ENCODE peak calls at places on chromosome 4, in five cellular contexts. G, N, Z, J and U are unnamed samples.
A peak's percentile ranks its signal among the peaks of the same experiment; 100 is the strongest.

GRCh38 chr4:86334020-86334750 is 25.7 kb downstream of the MAPK10 start:
- DNase-seq in N (no peak), J (no peak), G (no peak), Z (no peak), U (no peak)

GRCh38 chr4:153541426-153542096 is 75.4 kb downstream of the TMEM131L start:
- DNase-seq in Z (no peak), N (no peak), G (no peak), J (no peak), U (no peak)

GRCh38 chr4:43242611-43243010 is 350.1 kb downstream of the GRXCR1 start:
- DNase-seq in N (no peak), Z (no peak), J (no peak), G (no peak), U (no peak)

GRCh38 chr4:82733636-82734035 is 65.0 kb downstream of the SCD5 start:
- DNase-seq in Z (no peak), N (no peak), G (no peak), J (no peak), U (no peak)

GRCh38 chr4:42855779-42856178 is 36.7 kb upstream of the GRXCR1 start:
- DNase-seq in J (no peak), N (no peak), Z (no peak), G (no peak), U (no peak)

GRCh38 chr4:182918791-182919302 is 1.7 kb upstream of the DCTD start:
- DNase-seq in G (no peak), N (no peak), Z (no peak), J (no peak), U (no peak)

GRCh38 chr4:77931452-77932135 is 69.0 kb downstream of the MRPL1 start:
- DNase-seq in N (no peak), Z (no peak), G (no peak), J (no peak), U (no peak)

GRCh38 chr4:96526625-96527024 is 686.7 kb downstream of the PDHA2 start:
- DNase-seq in N (no peak), J (no peak), Z (no peak), G (no peak), U (no peak)

GRCh38 chr4:138181288-138181687 is 60.9 kb downstream of the SLC7A11 start:
- DNase-seq in J (no peak), G (no peak), N (no peak), Z (no peak), U (peak; percentile 8)

GRCh38 chr4:171378323-171378722 is 434.9 kb upstream of the GALNTL6 start:
- DNase-seq in J (no peak), N (no peak), Z (no peak), G (no peak), U (no peak)

GRCh38 chr4:100372432-100372831 is 145.4 kb downstream of the EMCN start:
- DNase-seq in N (no peak), G (peak; percentile 3), J (no peak), Z (peak; percentile 50), U (no peak)

GRCh38 chr4:67714248-67714583 is 13.3 kb upstream of the UBA6 start:
- DNase-seq in J (no peak), G (no peak), Z (no peak), N (no peak), U (no peak)

GRCh38 chr4:48027653-48028052 is 11.1 kb downstream of the NIPAL1 start:
- DNase-seq in Z (no peak), N (no peak), G (no peak), J (no peak), U (no peak)

GRCh38 chr4:173125216-173125812 is 43.3 kb upstream of the GALNT7 start:
- DNase-seq in G (no peak), Z (no peak), J (no peak), N (no peak), U (no peak)

GRCh38 chr4:45063166-45063565 is 336.8 kb upstream of the GNPDA2 start:
- DNase-seq in G (no peak), Z (no peak), J (no peak), N (no peak), U (no peak)

GRCh38 chr4:54526560-54526959 is 131.2 kb upstream of the KIT start:
- DNase-seq in J (no peak), N (no peak), Z (no peak), G (no peak), U (no peak)

GRCh38 chr4:145979160-145979559 is 40.5 kb upstream of the ZNF827 start:
- DNase-seq in N (no peak), J (no peak), G (no peak), Z (no peak), U (no peak)

GRCh38 chr4:109067509-109068205 is 234.8 kb downstream of the COL25A1 start:
- DNase-seq in G (no peak), N (no peak), Z (no peak), J (no peak), U (peak; percentile 24)

GRCh38 chr4:95728145-95728544 is 111.7 kb upstream of the PDHA2 start:
- DNase-seq in G (no peak), N (no peak), Z (no peak), J (no peak), U (no peak)

GRCh38 chr4:156293657-156294297 is 340.1 kb upstream of the CTSO start:
- DNase-seq in G (no peak), J (no peak), N (no peak), Z (no peak), U (no peak)

GRCh38 chr4:124278477-124278876 is 434.1 kb downstream of the ANKRD50 start:
- DNase-seq in J (no peak), N (no peak), Z (no peak), G (peak; percentile 29), U (no peak)

GRCh38 chr4:23333556-23333945 is 556.3 kb downstream of the PPARGC1A start:
- DNase-seq in J (no peak), G (no peak), N (no peak), Z (no peak), U (no peak)

GRCh38 chr4:156377036-156377700 is 423.5 kb upstream of the CTSO start:
- DNase-seq in N (no peak), Z (no peak), J (no peak), G (no peak), U (no peak)

GRCh38 chr4:37389967-37390580 is 145.5 kb downstream of the NWD2 start:
- DNase-seq in Z (peak; percentile 70), G (peak; percentile 16), J (no peak), N (peak; percentile 43), U (peak; percentile 46)

GRCh38 chr4:155694100-155694785 is 27.6 kb downstream of the GUCY1A1 start:
- DNase-seq in N (no peak), Z (no peak), J (no peak), G (no peak), U (no peak)

GRCh38 chr4:113784497-113785254 is 23.1 kb upstream of the CAMK2D start:
- DNase-seq in G (no peak), Z (no peak), J (no peak), N (no peak), U (no peak)

GRCh38 chr4:130238121-130238520 is 1142.2 kb downstream of the C4orf33 start:
- DNase-seq in J (no peak), N (no peak), Z (no peak), G (no peak), U (no peak)

GRCh38 chr4:24551492-24552330 is 32.6 kb downstream of the DHX15 start:
- DNase-seq in J (no peak), N (no peak), G (no peak), Z (no peak), U (no peak)

GRCh38 chr4:156169011-156169410 is 215.3 kb upstream of the CTSO start:
- DNase-seq in J (no peak), N (no peak), Z (peak; percentile 70), G (no peak), U (no peak)

GRCh38 chr4:30866444-30866843 is 146.3 kb downstream of the PCDH7 start:
- DNase-seq in J (no peak), Z (no peak), G (no peak), N (no peak), U (no peak)

GRCh38 chr4:30866907-30867306 is 146.7 kb downstream of the PCDH7 start:
- DNase-seq in Z (no peak), N (no peak), J (no peak), G (no peak), U (no peak)

GRCh38 chr4:30867427-30867826 is 147.3 kb downstream of the PCDH7 start:
- DNase-seq in N (no peak), G (no peak), Z (no peak), J (no peak), U (no peak)

GRCh38 chr4:30868257-30868656 is 148.1 kb downstream of the PCDH7 start:
- DNase-seq in J (no peak), Z (no peak), N (no peak), G (no peak), U (no peak)

DNA sequence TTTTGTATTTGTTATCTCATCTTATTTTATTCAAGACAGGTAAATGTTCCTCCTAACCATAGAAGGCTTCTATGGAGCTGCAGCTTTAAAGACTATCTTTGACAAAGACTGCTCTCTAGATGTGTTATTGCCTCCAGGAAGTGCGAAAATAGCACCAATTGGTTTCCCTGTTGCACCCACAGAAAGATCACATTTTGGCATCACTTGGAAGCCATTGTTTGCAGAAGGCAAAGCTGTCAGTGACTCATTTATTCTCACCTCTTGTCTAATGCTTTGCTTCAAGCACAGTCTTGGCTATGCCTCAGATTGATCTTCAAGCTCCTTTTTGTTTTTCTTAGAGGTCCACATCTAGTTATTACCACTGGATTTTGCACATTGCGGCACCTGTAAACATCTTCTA is 150.3 kb downstream of the PCDH7 start:
- DNase-seq in Z (no peak), G (no peak), J (no peak), N (no peak), U (no peak)
- H3K4me1 ChIP-seq in Z (no peaks in the 10 kb centered on the region), G (no peaks in the 10 kb centered on the region), J (no peaks in the 10 kb centered on the region), N (no peaks in the 10 kb centered on the region), U (no peaks in the 10 kb centered on the region)

GRCh38 chr4:70704333-70705145 is 16.2 kb downstream of the UTP3 start:
- DNase-seq in N (peak; percentile 94), G (peak; percentile 94), Z (peak; percentile 95), J (peak; percentile 77), U (peak; percentile 83)

GRCh38 chr4:70706516-70706915 is 15.2 kb upstream of the RUFY3 start:
- DNase-seq in Z (peak; percentile 12), J (no peak), G (no peak), N (no peak), U (no peak)

GRCh38 chr4:70703695-70704332 is 15.5 kb downstream of the UTP3 start:
- DNase-seq in G (no peak), J (no peak), N (no peak), Z (peak; percentile 64), U (peak; percentile 33)

GRCh38 chr4:70705146-70705855 is 16.5 kb upstream of the RUFY3 start:
- DNase-seq in N (peak; percentile 93), Z (peak; percentile 89), J (peak; percentile 85), G (peak; percentile 91), U (peak; percentile 73)

GRCh38 chr4:70705856-70706461 is 15.8 kb upstream of the RUFY3 start:
- DNase-seq in J (no peak), G (no peak), Z (no peak), N (no peak), U (no peak)
- H3K4me1 ChIP-seq in J (peaks cover 27% of the 10 kb centered on the region), G (peaks cover 11% of the 10 kb centered on the region), Z (peaks cover 30% of the 10 kb centered on the region), N (peaks cover 41% of the 10 kb centered on the region), U (peaks cover 41% of the 10 kb centered on the region)

GRCh38 chr4:1032861-1033260 is 21.4 kb downstream of the FGFRL1 start:
- DNase-seq in Z (no peak), J (no peak), G (no peak), N (no peak), U (no peak)
- H3K4me1 ChIP-seq in Z (peaks cover 22% of the 10 kb centered on the region), J (no peaks in the 10 kb centered on the region), G (no peaks in the 10 kb centered on the region), N (no peaks in the 10 kb centered on the region), U (peaks cover 23% of the 10 kb centered on the region)

DNA sequence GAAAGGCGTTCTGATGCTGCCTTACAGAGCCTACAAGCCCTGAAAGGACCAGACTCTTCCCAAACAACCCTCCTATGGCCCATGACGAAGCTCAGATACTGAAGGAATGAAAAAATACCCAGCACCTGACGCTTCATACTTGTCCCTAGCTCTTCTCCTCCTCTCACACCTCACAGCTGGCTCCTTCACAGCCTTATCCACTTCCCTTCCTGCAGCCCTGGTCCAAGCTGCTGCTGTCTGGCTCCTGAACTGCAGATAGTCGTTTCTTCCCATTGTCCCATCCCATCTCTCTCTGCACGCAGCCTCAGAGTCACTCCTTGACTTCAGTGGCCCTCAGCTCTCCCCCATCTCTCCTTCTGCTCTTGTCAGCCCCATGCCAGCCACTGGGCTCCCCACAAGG is 56.6 kb downstream of the FAM193A start:
- DNase-seq in G (no peak), Z (no peak), N (no peak), J (no peak), U (no peak)
- H3K4me1 ChIP-seq in G (peaks cover 65% of the 10 kb centered on the region), Z (peaks cover 45% of the 10 kb centered on the region), N (peaks cover 70% of the 10 kb centered on the region), J (peaks cover 35% of the 10 kb centered on the region), U (peaks cover 58% of the 10 kb centered on the region)